ENCODE peak calls at places on chromosomes 1 and 21, in ten cellular contexts. J is fibroblast of gingiva; L is kidney tubule cell; E is stimulated activated CD8-positive, alpha-beta memory T cell treated with anti-CD3 and anti-CD28 coated beads, Interleukin-15, amount 100 ng/mL, for 24 hours; H is amygdala; C is GM04503; P is left lung; W is stimulated activated CD4-positive, alpha-beta T cell treated with anti-CD3 and anti-CD28 coated beads, Interleukin-2, amount 100 ng/mL, for 24 hours; O is aorta; V is GF-D8. G is an unnamed sample.

GRCh38 chr1:197958861-197959260 is 41.7 kb downstream of the LHX9 start:
- DNase-seq in E (no peak), V (no peak), P (no peak), L (peak), W (no peak), H (no peak), C (no peak), J (no peak), O (no peak), G (no peak)

GRCh38 chr1:214318356-214318755 is 37.4 kb downstream of the SMYD2 start:
- DNase-seq in J (no peak), V (no peak), O (no peak), E (no peak), C (no peak), L (peak), H (no peak), W (no peak), P (no peak), G (no peak)

GRCh38 chr1:18468570-18468969 is 12.2 kb upstream of the KLHDC7A start:
- DNase-seq in V (no peak), E (no peak), P (no peak), O (peak), L (no peak), C (no peak), W (no peak), J (no peak), H (no peak), G (no peak)

GRCh38 chr21:37032877-37033471 is 26.5 kb downstream of the RIPPLY3 start:
- DNase-seq in L (peak), V (no peak), W (no peak), J (peak), E (no peak), H (no peak), O (no peak), C (peak), P (no peak), G (no peak)

GRCh38 chr1:51955797-51956527 is 34.5 kb downstream of the RAB3B start:
- DNase-seq in W (no peak), H (no peak), V (no peak), E (no peak), J (no peak), P (no peak), C (no peak), O (no peak), L (no peak), G (no peak)

GRCh38 chr1:244762629-244763028 is 72.8 kb upstream of the COX20 start:
- DNase-seq in O (no peak), J (no peak), E (no peak), W (no peak), H (no peak), L (no peak), V (no peak), C (no peak), P (no peak), G (no peak)

GRCh38 chr21:42340187-42340586 is 10.6 kb downstream of the TFF2 start:
- DNase-seq in O (no peak), C (no peak), H (no peak), J (no peak), L (no peak), P (no peak), V (no peak), W (no peak), E (no peak), G (no peak)

GRCh38 chr1:88936223-88936523 is 44.8 kb upstream of the GTF2B start:
- DNase-seq in L (no peak), J (no peak), E (no peak), P (no peak), C (no peak), V (no peak), O (no peak), W (no peak), H (no peak), G (no peak)

GRCh38 chr1:24364975-24365678 is 46.0 kb downstream of the GRHL3 start:
- DNase-seq in L (peak), H (no peak), J (peak), P (no peak), C (peak), W (peak), V (no peak), E (no peak), O (no peak), G (no peak)

GRCh38 chr21:31714741-31715365 is 17.1 kb downstream of the SCAF4 start:
- DNase-seq in E (no peak), H (no peak), V (no peak), O (no peak), C (no peak), P (no peak), J (no peak), L (no peak), W (no peak), G (no peak)

GRCh38 chr1:32303997-32304622 is 12.2 kb downstream of the HDAC1 start:
- DNase-seq in L (no peak), C (peak), O (no peak), W (no peak), P (no peak), J (no peak), V (no peak), E (no peak), H (no peak), G (no peak)

GRCh38 chr1:40094481-40095110 is 2.5 kb downstream of the PPT1 start:
- DNase-seq in W (no peak), P (no peak), J (no peak), E (no peak), H (no peak), V (no peak), C (no peak), O (no peak), L (no peak), G (no peak)

GRCh38 chr1:29145739-29146437 is 22.2 kb upstream of the TMEM200B start:
- DNase-seq in C (peak), O (no peak), V (no peak), H (no peak), J (peak), W (no peak), L (peak), P (no peak), E (no peak), G (no peak)

GRCh38 chr1:153651771-153652170 is 6.7 kb upstream of the SNAPIN start:
- DNase-seq in V (no peak), L (no peak), H (no peak), O (peak), W (no peak), J (no peak), E (no peak), P (no peak), C (no peak), G (no peak)

GRCh38 chr1:152878042-152878441 is at the start of gene SMCP:
- DNase-seq in E (no peak), P (no peak), C (no peak), J (no peak), L (peak), H (no peak), O (no peak), V (no peak), W (no peak), G (no peak)

GRCh38 chr1:1073743-1074587 is at the start of gene RNF223:
- DNase-seq in C (no peak), E (no peak), H (no peak), J (no peak), W (no peak), V (no peak), O (no peak), L (peak), P (peak), G (peak)

GRCh38 chr1:204123376-204123775 is 28.5 kb downstream of the ETNK2 start:
- DNase-seq in L (peak), P (no peak), J (no peak), C (no peak), O (no peak), W (no peak), H (no peak), V (no peak), E (no peak), G (no peak)

GRCh38 chr1:179143332-179143731 is 61.5 kb downstream of the TOR3A start:
- DNase-seq in V (no peak), J (peak), L (peak), H (no peak), E (no peak), P (no peak), W (no peak), C (peak), O (no peak), G (no peak)

GRCh38 chr1:244896550-244896949 is 32.2 kb upstream of the HNRNPU start:
- DNase-seq in L (peak), V (no peak), P (no peak), W (no peak), H (no peak), E (no peak), J (peak), O (no peak), C (no peak), G (no peak)

GRCh38 chr1:219020386-219020785 is 153.3 kb upstream of the LYPLAL1 start:
- DNase-seq in H (no peak), V (no peak), C (no peak), O (no peak), W (no peak), E (no peak), L (no peak), J (no peak), P (no peak), G (no peak)